ENCODE peak calls at places on chromosomes 5 and 9, in six cellular contexts. Q, N, O, P, D and C are unnamed samples.

GRCh38 chr9:72478993-72479392 is 42.4 kb upstream of the TMC1 start:
- DNase-seq in Q (no peak), N (no peak), O (no peak), P (no peak), D (no peak), C (no peak)

GRCh38 chr5:90547072-90547536 is 11.5 kb upstream of the ADGRV1 start:
- DNase-seq in Q (no peak), N (peak; percentile 61), O (peak; percentile 71), P (no peak), D (no peak), C (no peak)

GRCh38 chr5:124206540-124206939 is 539.9 kb downstream of the ZNF608 start:
- DNase-seq in Q (no peak), N (no peak), O (no peak), P (no peak), D (no peak), C (no peak)

GRCh38 chr5:91584352-91584751 is 201.2 kb upstream of the ARRDC3 start:
- DNase-seq in Q (no peak), N (no peak), O (no peak), P (no peak), D (no peak), C (no peak)

GRCh38 chr5:31794009-31794408 is 155.1 kb downstream of the PDZD2 start:
- DNase-seq in Q (no peak), N (no peak), O (no peak), P (no peak), D (no peak), C (no peak)

GRCh38 chr5:40416588-40416987 is 263.1 kb upstream of the PTGER4 start:
- DNase-seq in Q (no peak), N (no peak), O (no peak), P (no peak), D (no peak), C (no peak)

GRCh38 chr9:7760014-7760415 is 39.6 kb downstream of the DMAC1 start:
- DNase-seq in Q (no peak), N (no peak), O (no peak), P (no peak), D (no peak), C (no peak)

GRCh38 chr5:135233477-135233876 is 165.6 kb downstream of the MACROH2A1 start:
- DNase-seq in Q (no peak), N (no peak), O (no peak), P (no peak), D (no peak), C (no peak)

GRCh38 chr5:957730-958485 is 50.7 kb upstream of the NKD2 start:
- DNase-seq in Q (no peak), N (peak; percentile 15), O (no peak), P (no peak), D (no peak), C (no peak)

GRCh38 chr5:168714046-168714445 is 134.9 kb upstream of the PANK3 start:
- DNase-seq in Q (no peak), N (no peak), O (no peak), P (no peak), D (no peak), C (no peak)

GRCh38 chr5:74540582-74540981 is 99.9 kb downstream of the ENC1 start:
- DNase-seq in Q (no peak), N (no peak), O (no peak), P (no peak), D (no peak), C (no peak)

GRCh38 chr5:57499262-57500050 is 16.8 kb upstream of the ACTBL2 start:
- DNase-seq in Q (peak; percentile 17), N (peak; percentile 71), O (peak; percentile 74), P (no peak), D (peak; percentile 26), C (no peak)

GRCh38 chr5:146662229-146662628 is 146.2 kb upstream of the GPR151 start:
- DNase-seq in Q (no peak), N (peak; percentile 74), O (peak; percentile 12), P (no peak), D (no peak), C (no peak)
- TF ChIP-seq CTCF in Q (peak; percentile 32), N (peak; percentile 89), O (peak; percentile 1), P (peak; percentile 66), D (peak; percentile 75), C (peak; percentile 9)

GRCh38 chr9:90055226-90055625 is 450.4 kb downstream of the GADD45G start:
- DNase-seq in Q (no peak), N (no peak), O (no peak), P (no peak), D (no peak), C (no peak)
- TF ChIP-seq CTCF in Q (no peak), N (no peak), O (no peak), P (no peak), D (no peak), C (no peak)

GRCh38 chr5:120329095-120329494 is 135.0 kb upstream of the PRR16 start:
- DNase-seq in Q (no peak), N (no peak), O (no peak), P (no peak), D (no peak), C (no peak)
- TF ChIP-seq CTCF in Q (no peak), N (no peak), O (no peak), P (no peak), D (no peak), C (no peak)

GRCh38 chr9:122835313-122835731 is 6.9 kb upstream of the PDCL start:
- DNase-seq in Q (no peak), N (no peak), O (no peak), P (no peak), D (peak; percentile 31), C (no peak)
- TF ChIP-seq CTCF in Q (no peak), N (no peak), O (peak; percentile 14), P (peak; percentile 23), D (no peak), C (peak; percentile 16)